ENCODE peak calls at places on chromosomes 1 and 21, in five cellular contexts. K, S, D, V and J are unnamed samples.

GRCh38 chr21:42567181-42567560 is 53.5 kb downstream of the SLC37A1 start:
- DNase-seq in V (no peak), D (no peak), S (no peak), K (no peak), J (no peak)

GRCh38 chr1:226644541-226645176 is 94.4 kb downstream of the ITPKB start:
- DNase-seq in K (no peak), S (no peak), D (no peak), V (no peak), J (no peak)

GRCh38 chr1:76577818-76578185 is 289.5 kb upstream of the ST6GALNAC5 start:
- DNase-seq in D (no peak), S (no peak), K (no peak), V (no peak), J (no peak)

GRCh38 chr1:241215683-241216082 is 141.3 kb downstream of the RGS7 start:
- DNase-seq in S (no peak), D (no peak), K (no peak), V (no peak), J (no peak)

GRCh38 chr1:75791022-75791421 is 5.0 kb downstream of the RABGGTB start:
- DNase-seq in S (peak), V (no peak), D (no peak), K (no peak), J (peak)

GRCh38 chr1:197198911-197199310 is 52.4 kb upstream of the ASPM start:
- DNase-seq in S (no peak), D (no peak), K (no peak), V (no peak), J (no peak)

GRCh38 chr1:65259816-65260215 is 49.5 kb upstream of the DNAJC6 start:
- DNase-seq in K (no peak), D (no peak), V (no peak), S (no peak), J (no peak)

GRCh38 chr1:157700305-157700704 is 264 bp downstream of the FCRL3 start:
- DNase-seq in K (no peak), D (no peak), S (no peak), V (no peak), J (no peak)

GRCh38 chr1:33032126-33032869 is 4.4 kb downstream of the AK2 start:
- DNase-seq in S (no peak), D (no peak), V (no peak), K (no peak), J (peak)

GRCh38 chr1:13577846-13578245 is 5.8 kb upstream of the PDPN start:
- DNase-seq in K (no peak), D (no peak), V (no peak), S (no peak), J (no peak)

GRCh38 chr21:46095106-46095719 is 2.7 kb upstream of the COL6A2 start:
- DNase-seq in V (no peak), S (no peak), K (no peak), D (no peak), J (no peak)

GRCh38 chr1:31799895-31800676 is 15.7 kb downstream of the SPOCD1 start:
- DNase-seq in S (no peak), V (no peak), D (no peak), K (no peak), J (no peak)

GRCh38 chr1:242205622-242206489 is 207.0 kb upstream of the MAP1LC3C start:
- DNase-seq in V (no peak), K (no peak), D (peak), S (peak), J (no peak)

GRCh38 chr1:112508242-112509004 is at the start of gene WNT2B:
- DNase-seq in K (no peak), D (no peak), V (peak), S (peak), J (no peak)

GRCh38 chr1:58454343-58454742 is 92.2 kb downstream of the OMA1 start:
- DNase-seq in K (no peak), D (no peak), V (no peak), S (no peak), J (no peak)

GRCh38 chr1:221887091-221887746 is 145.3 kb upstream of the DUSP10 start:
- DNase-seq in D (no peak), S (peak), V (no peak), K (peak), J (peak)

GRCh38 chr1:54291276-54292014 is 91.5 kb downstream of the MRPL37 start:
- DNase-seq in V (no peak), D (peak), S (no peak), K (no peak), J (no peak)

GRCh38 chr1:86104606-86105532 is 51.7 kb downstream of the COL24A1 start:
- DNase-seq in V (no peak), D (no peak), K (no peak), S (no peak), J (no peak)

GRCh38 chr1:40925834-40926403 is 53.6 kb upstream of the CTPS1 start:
- DNase-seq in V (no peak), D (no peak), K (no peak), S (no peak), J (no peak)

GRCh38 chr1:228100822-228101613 is 2.1 kb downstream of the C1orf35 start:
- DNase-seq in D (no peak), S (peak), V (no peak), K (no peak), J (no peak)